ENCODE peak calls at places on chromosome 2, in four cellular contexts. One of them, this sample, is unnamed.

GRCh38 chr2:161208527-161209139 is 48.4 kb downstream of the TANK start:
- DNase-seq in ovary: no peak
- DNase-seq in GM12865: peak
- DNase-seq in brain microvascular endothelial cell: peak
- DNase-seq in this sample: peak

GRCh38 chr2:148914463-148914862 is 39.4 kb downstream of the KIF5C start:
- DNase-seq in ovary: no peak
- DNase-seq in brain microvascular endothelial cell: no peak
- DNase-seq in GM12865: no peak
- DNase-seq in this sample: no peak

GRCh38 chr2:142190805-142191204 is 60.0 kb upstream of the LRP1B start:
- DNase-seq in brain microvascular endothelial cell: peak
- DNase-seq in GM12865: no peak
- DNase-seq in ovary: no peak
- DNase-seq in this sample: no peak

GRCh38 chr2:128519517-128520215 is 201.0 kb upstream of the HS6ST1 start:
- DNase-seq in GM12865: no peak
- DNase-seq in brain microvascular endothelial cell: no peak
- DNase-seq in ovary: no peak
- DNase-seq in this sample: no peak

GRCh38 chr2:22784586-22784985 is 600.4 kb upstream of the KLHL29 start:
- DNase-seq in brain microvascular endothelial cell: no peak
- DNase-seq in GM12865: no peak
- DNase-seq in ovary: no peak
- DNase-seq in this sample: no peak

GRCh38 chr2:231769170-231770136 is 11.6 kb downstream of the PDE6D start:
- DNase-seq in brain microvascular endothelial cell: no peak
- DNase-seq in GM12865: peak
- DNase-seq in ovary: no peak
- DNase-seq in this sample: no peak

GRCh38 chr2:54466880-54467279 is 10.8 kb downstream of the SPTBN1 start:
- DNase-seq in ovary: no peak
- DNase-seq in GM12865: no peak
- DNase-seq in brain microvascular endothelial cell: no peak
- DNase-seq in this sample: no peak

GRCh38 chr2:28716265-28716865 is 35.3 kb upstream of the PPP1CB start:
- DNase-seq in ovary: no peak
- DNase-seq in brain microvascular endothelial cell: peak
- DNase-seq in GM12865: peak
- DNase-seq in this sample: peak

GRCh38 chr2:232997749-232998665 is 15.0 kb downstream of the NGEF start:
- DNase-seq in GM12865: no peak
- DNase-seq in brain microvascular endothelial cell: no peak
- DNase-seq in ovary: no peak
- DNase-seq in this sample: no peak

GRCh38 chr2:171365232-171365631 is 68.6 kb downstream of the METTL8 start:
- DNase-seq in GM12865: no peak
- DNase-seq in ovary: no peak
- DNase-seq in brain microvascular endothelial cell: peak
- DNase-seq in this sample: peak

GRCh38 chr2:96867756-96868554 is 1.9 kb downstream of the SEMA4C start:
- DNase-seq in brain microvascular endothelial cell: no peak
- DNase-seq in GM12865: no peak
- DNase-seq in ovary: no peak
- DNase-seq in this sample: no peak

GRCh38 chr2:85053802-85054201 is 79.4 kb upstream of the TCF7L1 start:
- DNase-seq in GM12865: no peak
- DNase-seq in brain microvascular endothelial cell: peak
- DNase-seq in ovary: no peak
- DNase-seq in this sample: peak

GRCh38 chr2:222939208-222939846 is 78.5 kb downstream of the ACSL3 start:
- DNase-seq in brain microvascular endothelial cell: peak
- DNase-seq in GM12865: peak
- DNase-seq in ovary: no peak
- DNase-seq in this sample: peak

GRCh38 chr2:40192864-40193669 is 258.8 kb downstream of the SLC8A1 start:
- DNase-seq in GM12865: no peak
- DNase-seq in ovary: no peak
- DNase-seq in brain microvascular endothelial cell: no peak
- DNase-seq in this sample: no peak

GRCh38 chr2:73260338-73260984 is 23.8 kb downstream of the FBXO41 start:
- DNase-seq in GM12865: peak
- DNase-seq in brain microvascular endothelial cell: peak
- DNase-seq in ovary: no peak
- DNase-seq in this sample: no peak

GRCh38 chr2:160167089-160167488 is 33.0 kb downstream of the ITGB6 start:
- DNase-seq in ovary: no peak
- DNase-seq in brain microvascular endothelial cell: no peak
- DNase-seq in GM12865: no peak
- DNase-seq in this sample: no peak

GRCh38 chr2:106054880-106055655 is 139.0 kb downstream of the UXS1 start:
- DNase-seq in ovary: no peak
- DNase-seq in GM12865: no peak
- DNase-seq in brain microvascular endothelial cell: no peak
- DNase-seq in this sample: no peak

GRCh38 chr2:5389740-5390139 is 302.4 kb upstream of the SOX11 start:
- DNase-seq in ovary: no peak
- DNase-seq in brain microvascular endothelial cell: no peak
- DNase-seq in GM12865: no peak
- DNase-seq in this sample: no peak

GRCh38 chr2:69567909-69568300 is 75.6 kb downstream of the AAK1 start:
- DNase-seq in brain microvascular endothelial cell: no peak
- DNase-seq in ovary: no peak
- DNase-seq in GM12865: no peak
- DNase-seq in this sample: no peak

GRCh38 chr2:12769492-12770105 is 52.9 kb downstream of the TRIB2 start:
- DNase-seq in GM12865: no peak
- DNase-seq in ovary: no peak
- DNase-seq in brain microvascular endothelial cell: no peak
- DNase-seq in this sample: no peak

GRCh38 chr2:233385489-233386044 is 31.3 kb downstream of the DGKD start:
- DNase-seq in ovary: no peak
- DNase-seq in brain microvascular endothelial cell: no peak
- DNase-seq in GM12865: peak
- DNase-seq in this sample: no peak

GRCh38 chr2:27087823-27088410 is 1.3 kb downstream of the KHK start:
- DNase-seq in ovary: no peak
- DNase-seq in GM12865: no peak
- DNase-seq in brain microvascular endothelial cell: no peak
- DNase-seq in this sample: no peak

GRCh38 chr2:236874866-236875481 is 210.7 kb upstream of the COPS8 start:
- DNase-seq in GM12865: no peak
- DNase-seq in ovary: no peak
- DNase-seq in brain microvascular endothelial cell: no peak
- DNase-seq in this sample: no peak

GRCh38 chr2:215454519-215454918 is 18.7 kb upstream of the FN1 start:
- DNase-seq in brain microvascular endothelial cell: no peak
- DNase-seq in GM12865: peak
- DNase-seq in ovary: no peak
- DNase-seq in this sample: no peak

GRCh38 chr2:53520630-53520940 is 247.0 kb upstream of the CHAC2 start:
- DNase-seq in brain microvascular endothelial cell: no peak
- DNase-seq in GM12865: no peak
- DNase-seq in ovary: no peak
- DNase-seq in this sample: no peak

GRCh38 chr2:192195548-192196418 is 1.1 kb upstream of the TMEFF2 start:
- DNase-seq in ovary: peak
- DNase-seq in brain microvascular endothelial cell: no peak
- DNase-seq in GM12865: no peak
- DNase-seq in this sample: no peak

GRCh38 chr2:137947714-137948336 is 16.4 kb upstream of the HNMT start:
- DNase-seq in GM12865: peak
- DNase-seq in brain microvascular endothelial cell: peak
- DNase-seq in ovary: peak
- DNase-seq in this sample: no peak

GRCh38 chr2:231720292-231720691 is 12.0 kb downstream of the PTMA start:
- DNase-seq in ovary: no peak
- DNase-seq in GM12865: peak
- DNase-seq in brain microvascular endothelial cell: no peak
- DNase-seq in this sample: no peak

GRCh38 chr2:237983922-237984321 is 17.1 kb downstream of the UBE2F start:
- DNase-seq in GM12865: no peak
- DNase-seq in ovary: no peak
- DNase-seq in brain microvascular endothelial cell: no peak
- DNase-seq in this sample: no peak

GRCh38 chr2:237982039-237982725 is 15.4 kb downstream of the UBE2F start:
- DNase-seq in GM12865: no peak
- DNase-seq in brain microvascular endothelial cell: no peak
- DNase-seq in ovary: no peak
- DNase-seq in this sample: no peak

GRCh38 chr2:237987263-237987662 is 20.4 kb downstream of the UBE2F start:
- DNase-seq in brain microvascular endothelial cell: no peak
- DNase-seq in GM12865: no peak
- DNase-seq in ovary: no peak
- DNase-seq in this sample: no peak
- TF ChIP-seq CTCF in brain microvascular endothelial cell: peak
- TF ChIP-seq CTCF in GM12865: no peak
- TF ChIP-seq CTCF in ovary: no peak
- TF ChIP-seq CTCF in this sample: peak

DNA sequence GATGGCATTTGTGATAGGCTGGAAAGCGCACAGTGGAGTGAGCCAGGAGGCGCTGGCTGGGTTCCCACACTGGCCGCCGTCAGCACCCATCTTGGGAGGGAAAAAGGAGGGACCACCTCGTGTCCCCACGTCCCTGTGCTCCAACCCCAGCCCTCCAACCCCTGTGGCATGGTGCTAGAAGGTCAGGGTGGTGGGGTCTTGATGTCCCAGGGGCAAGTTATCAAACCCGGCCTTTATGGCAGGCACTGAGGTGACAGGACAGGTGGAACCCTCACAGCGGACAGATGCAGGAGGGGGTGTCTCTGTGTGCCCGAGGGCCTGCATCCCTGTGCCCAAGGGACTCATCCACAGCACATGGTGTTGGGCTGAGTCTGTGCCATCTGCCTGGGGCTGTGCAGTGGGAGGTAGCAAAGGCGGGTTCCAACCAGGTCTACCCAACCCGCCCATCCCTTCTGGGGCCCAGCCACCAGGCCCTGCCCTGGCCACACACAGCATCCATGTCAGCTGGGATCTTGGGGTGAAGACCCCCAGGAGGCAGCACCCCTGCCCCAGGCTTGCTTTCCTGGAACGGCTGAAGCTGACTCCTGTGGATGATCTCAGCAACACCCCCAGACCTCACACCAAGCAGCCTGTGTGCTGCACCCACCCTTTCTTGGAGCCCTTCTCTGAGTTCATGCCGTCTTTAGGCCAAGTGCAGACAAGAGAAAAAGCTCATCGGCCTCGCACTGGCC is 246.1 kb downstream of the NDUFA10 start:
- DNase-seq in GM12865: no peak
- DNase-seq in brain microvascular endothelial cell: no peak
- DNase-seq in ovary: peak
- DNase-seq in this sample: no peak
- H3K4me3 ChIP-seq in GM12865: no peak
- H3K4me3 ChIP-seq in brain microvascular endothelial cell: no peak
- H3K4me3 ChIP-seq in ovary: no peak
- H3K4me3 ChIP-seq in this sample: no peak

DNA sequence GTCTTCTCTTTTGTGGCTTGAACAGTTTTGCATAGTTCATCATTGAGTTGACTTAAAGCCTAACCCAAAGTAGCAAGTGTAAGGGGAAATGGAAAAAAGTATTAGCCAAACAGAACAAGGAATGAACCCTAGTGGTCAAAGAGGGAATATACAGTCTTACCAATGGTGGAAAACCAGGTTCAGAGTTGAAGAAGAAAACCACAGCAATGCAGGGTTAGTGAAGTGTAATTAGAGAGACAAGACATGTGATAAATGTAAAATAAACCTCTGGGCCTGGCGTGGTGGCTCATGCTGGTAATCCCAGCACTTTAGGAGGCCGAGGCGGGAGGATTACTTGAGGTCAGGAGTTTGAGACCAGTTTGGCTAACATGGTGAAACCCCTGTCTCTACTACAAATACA is 2.4 kb downstream of the TTN start:
- DNase-seq in brain microvascular endothelial cell: peak
- DNase-seq in ovary: no peak
- DNase-seq in GM12865: peak
- DNase-seq in this sample: peak
- TF ChIP-seq CTCF in brain microvascular endothelial cell: peak
- TF ChIP-seq CTCF in ovary: no peak
- TF ChIP-seq CTCF in GM12865: peak
- TF ChIP-seq CTCF in this sample: peak

GRCh38 chr2:60550984-60551240 is 2.5 kb downstream of the BCL11A start:
- DNase-seq in ovary: no peak
- DNase-seq in GM12865: no peak
- DNase-seq in brain microvascular endothelial cell: no peak
- DNase-seq in this sample: no peak
- H3K4me3 ChIP-seq in ovary: peak
- H3K4me3 ChIP-seq in GM12865: peak
- H3K4me3 ChIP-seq in brain microvascular endothelial cell: peak
- H3K4me3 ChIP-seq in this sample: peak